ENCODE peak calls at places on chromosomes 16 and 17, in nine cellular contexts. Y is psoas muscle; Q is thoracic aorta; W is CD4-positive, alpha-beta T cell; N is heart left ventricle; X is H9; S is BJ; I is heart right ventricle; U is thyroid gland. G is an unnamed sample.

GRCh38 chr17:385195-385835 is 32.7 kb upstream of the RPH3AL start:
- DNase-seq in Y (peak; percentile 84), Q (no peak), W (no peak), N (peak; percentile 75), X (peak; percentile 63), S (no peak), I (peak; percentile 83), U (peak; percentile 44), G (peak; percentile 60)

GRCh38 chr17:39306028-39306427 is 80.3 kb upstream of the STAC2 start:
- DNase-seq in Y (no peak), Q (no peak), W (no peak), N (no peak), X (peak; percentile 59), S (no peak), I (no peak), U (no peak), G (no peak)

GRCh38 chr17:81582769-81583168 is 30.6 kb upstream of the FAAP100 start:
- DNase-seq in Y (peak; percentile 64), Q (no peak), W (no peak), N (no peak), X (no peak), S (no peak), I (no peak), U (no peak), G (no peak)

GRCh38 chr16:56988161-56988947 is 1.0 kb upstream of the NLRC5 start:
- DNase-seq in Y (no peak), Q (no peak), W (no peak), N (no peak), X (no peak), S (no peak), I (no peak), U (no peak), G (no peak)

GRCh38 chr17:43570518-43570928 is 24.4 kb upstream of the ETV4 start:
- DNase-seq in Y (no peak), Q (no peak), W (no peak), N (no peak), X (no peak), S (peak; percentile 51), I (no peak), U (no peak), G (no peak)

GRCh38 chr16:28082624-28083023 is 19.1 kb upstream of the GSG1L start:
- DNase-seq in Y (no peak), Q (no peak), W (no peak), N (no peak), X (no peak), S (no peak), I (no peak), U (no peak), G (no peak)

GRCh38 chr16:27684047-27684446 is 134.1 kb downstream of the KATNIP start:
- DNase-seq in Y (no peak), Q (no peak), W (no peak), N (no peak), X (no peak), S (no peak), I (no peak), U (no peak), G (no peak)

GRCh38 chr17:52148288-52148968 is 10.1 kb downstream of the CA10 start:
- DNase-seq in Y (no peak), Q (no peak), W (no peak), N (no peak), X (no peak), S (no peak), I (no peak), U (no peak), G (no peak)

GRCh38 chr17:40658396-40658795 is 6.6 kb downstream of the KRT222 start:
- DNase-seq in Y (no peak), Q (no peak), W (no peak), N (no peak), X (no peak), S (no peak), I (no peak), U (no peak), G (no peak)

GRCh38 chr17:40663252-40663651 is 1.7 kb downstream of the KRT222 start:
- DNase-seq in Y (no peak), Q (no peak), W (no peak), N (no peak), X (no peak), S (no peak), I (no peak), U (no peak), G (no peak)

GRCh38 chr17:40664582-40665333 is at the start of gene KRT222:
- DNase-seq in Y (no peak), Q (no peak), W (no peak), N (no peak), X (no peak), S (no peak), I (no peak), U (no peak), G (no peak)

DNA sequence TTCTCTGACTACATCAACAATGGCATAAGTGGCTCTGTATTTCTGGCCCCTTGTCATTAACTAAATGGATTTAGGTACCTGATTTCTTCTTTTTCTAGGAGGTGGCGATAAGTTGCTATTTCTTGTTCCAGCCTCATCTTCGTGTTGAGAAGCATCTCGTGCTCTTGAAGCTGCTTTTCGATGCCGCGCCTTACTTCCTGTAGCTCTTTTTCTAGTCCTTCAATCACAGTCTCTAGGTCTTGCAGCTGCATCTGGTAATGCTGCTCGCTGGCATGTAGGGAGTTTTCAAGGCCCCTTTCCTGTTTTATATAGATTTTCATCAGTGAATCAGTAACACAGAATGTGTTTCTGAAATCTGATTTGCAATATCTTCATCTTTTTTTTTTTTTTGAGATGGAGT is 5.1 kb downstream of the KRT222 start:
- DNase-seq in Y (no peak), Q (no peak), W (no peak), N (no peak), X (no peak), S (no peak), I (no peak), U (no peak), G (no peak)
- H3K27me3 ChIP-seq in Y (no peaks in the 10 kb centered on the region), Q (no peaks in the 10 kb centered on the region), W (peaks cover 12% of the 10 kb centered on the region), N (peaks cover 1% of the 10 kb centered on the region), X (no peaks in the 10 kb centered on the region), S (peaks cover 14% of the 10 kb centered on the region), I (no peaks in the 10 kb centered on the region), U (no peaks in the 10 kb centered on the region), G (no peaks in the 10 kb centered on the region)

GRCh38 chr17:27355419-27355818 is 61.5 kb downstream of the WSB1 start:
- DNase-seq in Y (no peak), Q (no peak), W (no peak), N (no peak), X (no peak), S (no peak), I (no peak), U (no peak), G (no peak)

GRCh38 chr17:27354491-27355081 is 60.7 kb downstream of the WSB1 start:
- DNase-seq in Y (no peak), Q (no peak), W (no peak), N (no peak), X (no peak), S (no peak), I (no peak), U (peak; percentile 19), G (no peak)

GRCh38 chr17:27352481-27353460 is 58.9 kb downstream of the WSB1 start:
- DNase-seq in Y (no peak), Q (no peak), W (no peak), N (no peak), X (no peak), S (no peak), I (no peak), U (no peak), G (no peak)

GRCh38 chr17:27353469-27354050 is 59.6 kb downstream of the WSB1 start:
- DNase-seq in Y (peak; percentile 96), Q (peak; percentile 81), W (peak; percentile 64), N (peak; percentile 95), X (peak; percentile 94), S (peak; percentile 46), I (peak; percentile 94), U (peak; percentile 92), G (peak; percentile 93)

DNA sequence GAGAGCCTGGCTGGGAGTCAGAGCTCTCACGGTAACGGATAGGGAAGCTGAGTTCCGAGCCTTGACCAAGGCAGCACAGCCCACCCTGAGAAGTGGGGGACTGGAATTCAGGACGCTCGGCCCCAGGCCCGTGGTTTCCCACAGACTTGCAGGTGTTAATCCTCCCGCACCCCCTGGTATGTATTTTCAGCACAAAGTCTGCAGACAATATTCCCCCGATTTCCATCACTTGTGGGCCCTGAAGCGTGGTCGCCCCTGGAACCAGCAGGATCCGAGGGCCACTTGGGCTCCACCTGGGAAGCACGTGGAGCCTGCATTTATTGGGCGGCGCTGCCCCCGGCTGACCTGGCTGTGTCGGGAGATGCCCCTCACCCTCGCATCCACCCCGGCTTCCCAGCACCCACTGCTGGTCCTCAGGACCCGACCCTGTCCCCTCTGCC is 60.2 kb downstream of the WSB1 start:
- DNase-seq in Y (no peak), Q (no peak), W (no peak), N (no peak), X (peak; percentile 55), S (no peak), I (peak; percentile 18), U (no peak), G (no peak)
- TF ChIP-seq CTCF in Y (no peak), Q (peak; percentile 45), W (peak; percentile 29), N (peak; percentile 18), X (no peak), S (no peak), I (no peak), U (no peak), G (no peak)

DNA sequence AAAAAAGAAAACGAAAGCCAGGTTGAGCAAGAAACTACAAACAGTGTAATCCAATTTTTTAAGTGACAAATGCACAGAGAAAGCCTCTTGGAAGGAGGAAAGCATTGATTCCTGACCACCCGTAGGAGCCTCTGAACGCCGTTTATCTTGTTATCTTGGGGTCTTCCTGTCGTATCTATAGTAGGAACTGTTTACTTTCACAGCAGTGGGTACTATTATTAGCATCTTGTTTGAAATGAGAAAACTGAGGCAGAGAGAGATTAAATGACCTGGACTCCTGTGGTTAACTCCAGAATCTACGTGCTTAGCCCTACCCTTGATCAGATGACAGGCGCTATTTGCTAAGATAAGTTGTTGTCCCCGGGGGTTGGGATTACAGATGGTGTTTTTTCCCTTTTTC is 196.7 kb upstream of the FOXF1 start:
- DNase-seq in Y (no peak), Q (no peak), W (no peak), N (no peak), X (no peak), S (no peak), I (no peak), U (no peak), G (no peak)
- H3K27me3 ChIP-seq in Y (peaks cover 13% of the 10 kb centered on the region), Q (no peaks in the 10 kb centered on the region), W (no peaks in the 10 kb centered on the region), N (no peaks in the 10 kb centered on the region), X (no peaks in the 10 kb centered on the region), S (peaks cover 8% of the 10 kb centered on the region), I (peaks cover 49% of the 10 kb centered on the region), U (no peaks in the 10 kb centered on the region), G (no peaks in the 10 kb centered on the region)

GRCh38 chr16:84299734-84300440 is 5.2 kb downstream of the WFDC1 start:
- DNase-seq in Y (no peak), Q (no peak), W (no peak), N (no peak), X (peak; percentile 60), S (no peak), I (no peak), U (no peak), G (no peak)

GRCh38 chr16:84295203-84295850 is 649 bp downstream of the WFDC1 start:
- DNase-seq in Y (no peak), Q (no peak), W (no peak), N (no peak), X (no peak), S (no peak), I (no peak), U (no peak), G (no peak)

GRCh38 chr16:84302111-84302954 is 7.7 kb downstream of the WFDC1 start:
- DNase-seq in Y (no peak), Q (no peak), W (no peak), N (no peak), X (no peak), S (no peak), I (no peak), U (no peak), G (no peak)

GRCh38 chr16:84294196-84295142 is at the start of gene WFDC1:
- DNase-seq in Y (no peak), Q (no peak), W (no peak), N (no peak), X (no peak), S (no peak), I (peak; percentile 29), U (peak; percentile 45), G (no peak)

DNA sequence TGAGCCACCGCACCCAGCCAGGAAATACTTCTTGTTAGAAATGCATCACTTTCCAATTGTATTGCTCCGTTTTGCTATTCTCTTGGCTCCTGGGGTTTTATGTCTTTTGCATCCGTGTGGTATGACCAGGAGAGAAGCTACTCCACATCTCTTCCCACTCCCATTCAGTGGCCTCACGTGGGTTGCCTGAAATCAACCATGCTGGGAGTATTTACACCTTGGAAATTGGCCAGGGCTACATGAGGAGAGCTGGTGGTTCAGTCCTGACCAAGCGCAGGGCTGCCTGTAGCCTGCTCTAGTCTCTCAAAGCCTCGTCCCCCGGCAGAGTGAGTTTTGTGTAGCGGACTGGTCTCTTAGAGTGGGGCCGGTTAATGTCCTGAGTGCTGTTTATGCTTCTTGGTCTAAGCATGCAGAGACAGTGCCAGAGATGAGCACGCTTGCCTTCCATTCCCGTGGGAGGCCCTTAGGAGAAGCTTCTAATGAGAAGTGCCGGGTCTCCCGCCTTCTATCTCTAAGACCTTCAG is 3.8 kb downstream of the WFDC1 start:
- DNase-seq in Y (no peak), Q (no peak), W (no peak), N (no peak), X (no peak), S (no peak), I (no peak), U (no peak), G (no peak)
- TF ChIP-seq CTCF in Y (no peak), Q (no peak), W (no peak), N (no peak), X (no peak), S (no peak), I (no peak), U (no peak), G (no peak)

G was measured in lung.